ENCODE peak calls at places on chromosomes 16 and 17, in five cellular contexts. R is GM23338, O is GM12878, J is HCT116, S is K562. K is an unnamed sample.

GRCh38 chr16:58307583-58308312 is 12.9 kb upstream of the PRSS54 start:
- DNase-seq in O (no peak), S (no peak), R (no peak), J (no peak), K (no peak)

GRCh38 chr16:77437859-77438258 is 3.0 kb upstream of the ADAMTS18 start:
- DNase-seq in S (no peak), R (peak), J (no peak), O (no peak), K (no peak)

GRCh38 chr17:74776044-74776962 is at the start of gene NAT9:
- DNase-seq in R (peak), J (peak), O (peak), S (peak), K (peak)

GRCh38 chr16:85992779-85993178 is 93.8 kb downstream of the IRF8 start:
- DNase-seq in R (no peak), S (no peak), O (no peak), J (no peak), K (no peak)

GRCh38 chr16:14523632-14524031 is 106.4 kb downstream of the PARN start:
- DNase-seq in O (no peak), J (no peak), R (peak), S (no peak), K (no peak)

GRCh38 chr17:43416998-43417891 is 18.5 kb downstream of the ARL4D start:
- DNase-seq in O (no peak), J (no peak), R (no peak), S (no peak), K (no peak)

GRCh38 chr17:37246085-37246484 is 129.7 kb upstream of the C17orf78 start:
- DNase-seq in O (no peak), R (no peak), J (no peak), S (no peak), K (no peak)

GRCh38 chr17:63405741-63406261 is 40.3 kb downstream of the CYB561 start:
- DNase-seq in J (peak), S (peak), O (no peak), R (peak), K (peak)

GRCh38 chr17:13597723-13598347 is 3.9 kb downstream of the HS3ST3A1 start:
- DNase-seq in R (peak), J (peak), S (no peak), O (no peak), K (no peak)

GRCh38 chr16:30534368-30535105 is at the start of gene ZNF747:
- DNase-seq in J (peak), R (peak), O (peak), S (peak), K (no peak)

GRCh38 chr16:27483624-27484023 is 66.1 kb downstream of the GTF3C1 start:
- DNase-seq in J (no peak), O (no peak), R (no peak), S (no peak), K (no peak)

GRCh38 chr16:49725651-49726050 is 130.3 kb downstream of the ZNF423 start:
- DNase-seq in O (no peak), S (no peak), R (no peak), J (no peak), K (no peak)

GRCh38 chr17:82388223-82388921 is 16.8 kb downstream of the UTS2R start:
- DNase-seq in R (no peak), S (peak), O (no peak), J (no peak), K (no peak)

GRCh38 chr16:58459344-58460218 is 40.4 kb upstream of the NDRG4 start:
- DNase-seq in S (no peak), J (peak), R (no peak), O (no peak), K (no peak)

GRCh38 chr17:76866774-76867577 is 1.2 kb upstream of the MGAT5B start:
- DNase-seq in R (no peak), S (no peak), J (no peak), O (no peak), K (no peak)

GRCh38 chr16:29315916-29316517 is 90.5 kb downstream of the NPIPB11 start:
- DNase-seq in R (peak), S (no peak), O (no peak), J (no peak), K (no peak)

GRCh38 chr17:38881600-38882191 is 11.8 kb downstream of the LASP1 start:
- DNase-seq in S (peak), O (no peak), R (no peak), J (no peak), K (no peak)

GRCh38 chr17:38883592-38884526 is 14.0 kb downstream of the LASP1 start:
- DNase-seq in R (peak), O (no peak), S (no peak), J (no peak), K (no peak)

GRCh38 chr17:38877130-38877851 is 7.4 kb downstream of the LASP1 start:
- DNase-seq in J (no peak), R (peak), O (no peak), S (no peak), K (no peak)

GRCh38 chr17:38875477-38876080 is 5.7 kb downstream of the LASP1 start:
- DNase-seq in S (no peak), R (no peak), J (no peak), O (no peak), K (no peak)

GRCh38 chr17:38879878-38880727 is 10.2 kb downstream of the LASP1 start:
- DNase-seq in R (peak), S (peak), O (no peak), J (no peak), K (no peak)
- TF ChIP-seq POLR2AphosphoS5 in R (no peak), S (no peak), O (no peak), J (no peak), K (no peak)

GRCh38 chr16:70696952-70697600 is 11.2 kb upstream of the MTSS2 start:
- DNase-seq in J (no peak), O (no peak), S (no peak), R (no peak), K (no peak)
- H3K27ac ChIP-seq in J (no peak), O (no peak), S (peak), R (no peak), K (no peak)

GRCh38 chr17:45289316-45290268 is 27.2 kb downstream of the MAP3K14 start:
- DNase-seq in R (no peak), J (no peak), S (no peak), O (no peak), K (no peak)
- TF ChIP-seq EZH2 in R (no peak), J (no peak), S (no peak), O (no peak), K (no peak)

DNA sequence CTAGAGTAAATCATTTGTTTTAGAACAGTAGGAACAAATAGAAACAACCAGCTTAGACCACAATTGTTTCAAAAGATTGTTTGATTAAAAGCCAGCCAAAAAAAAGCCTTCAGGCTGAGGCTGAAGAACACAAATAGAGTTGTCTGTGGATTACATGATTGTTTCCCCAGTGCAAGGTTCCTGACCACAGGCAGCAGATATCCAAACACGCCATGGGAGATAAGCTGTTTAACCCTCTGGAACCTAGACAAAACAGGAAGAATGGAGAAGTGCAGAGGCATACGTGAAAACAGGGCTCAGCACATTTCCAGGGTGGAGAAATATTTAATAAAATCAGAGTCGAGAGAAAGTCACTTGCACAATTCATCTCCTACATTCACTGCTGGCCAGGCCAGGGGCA is 21.0 kb downstream of the ATPAF2 start:
- DNase-seq in O (no peak), R (no peak), S (no peak), J (no peak), K (no peak)
- TF ChIP-seq POLR2AphosphoS5 in O (no peak), R (no peak), S (no peak), J (no peak), K (no peak)